ENCODE peak calls at places on chromosomes 7 and 10, in eight cellular contexts. One of them, this sample, is unnamed.

GRCh38 chr10:17386616-17387075 is 67.7 kb downstream of the ST8SIA6 start:
- DNase-seq in SK-N-SH: no peak
- DNase-seq in HL-60: no peak
- DNase-seq in choroid plexus epithelial cell: no peak
- DNase-seq in astrocyte of the spinal cord: peak; percentile 49
- DNase-seq in mammary epithelial cell: no peak
- DNase-seq in tibial nerve: peak; percentile 91
- DNase-seq in IMR-90: no peak
- DNase-seq in this sample: no peak

GRCh38 chr10:34113504-34114225 is 701.4 kb downstream of the PARD3 start:
- DNase-seq in SK-N-SH: no peak
- DNase-seq in HL-60: no peak
- DNase-seq in choroid plexus epithelial cell: no peak
- DNase-seq in astrocyte of the spinal cord: no peak
- DNase-seq in mammary epithelial cell: no peak
- DNase-seq in tibial nerve: no peak
- DNase-seq in IMR-90: no peak
- DNase-seq in this sample: no peak

GRCh38 chr10:11887381-11888227 is 64.4 kb downstream of the PROSER2 start:
- DNase-seq in SK-N-SH: no peak
- DNase-seq in HL-60: no peak
- DNase-seq in choroid plexus epithelial cell: no peak
- DNase-seq in astrocyte of the spinal cord: no peak
- DNase-seq in mammary epithelial cell: no peak
- DNase-seq in tibial nerve: no peak
- DNase-seq in IMR-90: no peak
- DNase-seq in this sample: no peak

GRCh38 chr10:107733731-107734130 is 569.2 kb upstream of the SORCS1 start:
- DNase-seq in SK-N-SH: no peak
- DNase-seq in HL-60: no peak
- DNase-seq in choroid plexus epithelial cell: no peak
- DNase-seq in astrocyte of the spinal cord: peak; percentile 39
- DNase-seq in mammary epithelial cell: no peak
- DNase-seq in tibial nerve: no peak
- DNase-seq in IMR-90: no peak
- DNase-seq in this sample: no peak

GRCh38 chr10:78518224-78518623 is 484.6 kb downstream of the RPS24 start:
- DNase-seq in SK-N-SH: no peak
- DNase-seq in HL-60: no peak
- DNase-seq in choroid plexus epithelial cell: no peak
- DNase-seq in astrocyte of the spinal cord: no peak
- DNase-seq in mammary epithelial cell: no peak
- DNase-seq in tibial nerve: no peak
- DNase-seq in IMR-90: no peak
- DNase-seq in this sample: no peak

GRCh38 chr10:132112611-132113010 is 46.9 kb downstream of the JAKMIP3 start:
- DNase-seq in SK-N-SH: no peak
- DNase-seq in HL-60: no peak
- DNase-seq in choroid plexus epithelial cell: no peak
- DNase-seq in astrocyte of the spinal cord: no peak
- DNase-seq in mammary epithelial cell: no peak
- DNase-seq in tibial nerve: no peak
- DNase-seq in IMR-90: no peak
- DNase-seq in this sample: no peak

GRCh38 chr7:152881893-152882292 is 122.3 kb downstream of the ACTR3B start:
- DNase-seq in SK-N-SH: no peak
- DNase-seq in HL-60: no peak
- DNase-seq in choroid plexus epithelial cell: no peak
- DNase-seq in astrocyte of the spinal cord: no peak
- DNase-seq in mammary epithelial cell: no peak
- DNase-seq in tibial nerve: no peak
- DNase-seq in IMR-90: no peak
- DNase-seq in this sample: no peak

GRCh38 chr10:69789164-69789576 is 12.5 kb upstream of the COL13A1 start:
- DNase-seq in SK-N-SH: peak; percentile 57
- DNase-seq in HL-60: no peak
- DNase-seq in choroid plexus epithelial cell: no peak
- DNase-seq in astrocyte of the spinal cord: peak; percentile 62
- DNase-seq in mammary epithelial cell: no peak
- DNase-seq in tibial nerve: no peak
- DNase-seq in IMR-90: no peak
- DNase-seq in this sample: no peak

GRCh38 chr7:142866361-142867096 is 11.7 kb downstream of the EPHB6 start:
- DNase-seq in SK-N-SH: peak; percentile 88
- DNase-seq in HL-60: peak; percentile 25
- DNase-seq in choroid plexus epithelial cell: peak; percentile 36
- DNase-seq in astrocyte of the spinal cord: no peak
- DNase-seq in mammary epithelial cell: no peak
- DNase-seq in tibial nerve: no peak
- DNase-seq in IMR-90: no peak
- DNase-seq in this sample: no peak

GRCh38 chr10:110399163-110400094 is 94.7 kb upstream of the SMNDC1 start:
- DNase-seq in SK-N-SH: no peak
- DNase-seq in HL-60: no peak
- DNase-seq in choroid plexus epithelial cell: peak; percentile 99
- DNase-seq in astrocyte of the spinal cord: peak; percentile 97
- DNase-seq in mammary epithelial cell: peak; percentile 96
- DNase-seq in tibial nerve: no peak
- DNase-seq in IMR-90: peak; percentile 99
- DNase-seq in this sample: no peak

GRCh38 chr7:28643369-28644340 is 231.3 kb downstream of the CREB5 start:
- DNase-seq in SK-N-SH: no peak
- DNase-seq in HL-60: no peak
- DNase-seq in choroid plexus epithelial cell: no peak
- DNase-seq in astrocyte of the spinal cord: no peak
- DNase-seq in mammary epithelial cell: no peak
- DNase-seq in tibial nerve: no peak
- DNase-seq in IMR-90: no peak
- DNase-seq in this sample: no peak

GRCh38 chr7:28640026-28640425 is 227.7 kb downstream of the CREB5 start:
- DNase-seq in SK-N-SH: no peak
- DNase-seq in HL-60: no peak
- DNase-seq in choroid plexus epithelial cell: no peak
- DNase-seq in astrocyte of the spinal cord: no peak
- DNase-seq in mammary epithelial cell: no peak
- DNase-seq in tibial nerve: no peak
- DNase-seq in IMR-90: no peak
- DNase-seq in this sample: no peak

GRCh38 chr7:28641752-28642546 is 229.6 kb downstream of the CREB5 start:
- DNase-seq in SK-N-SH: no peak
- DNase-seq in HL-60: no peak
- DNase-seq in choroid plexus epithelial cell: no peak
- DNase-seq in astrocyte of the spinal cord: no peak
- DNase-seq in mammary epithelial cell: no peak
- DNase-seq in tibial nerve: no peak
- DNase-seq in IMR-90: no peak
- DNase-seq in this sample: no peak

GRCh38 chr7:28638914-28639313 is 226.6 kb downstream of the CREB5 start:
- DNase-seq in SK-N-SH: no peak
- DNase-seq in HL-60: no peak
- DNase-seq in choroid plexus epithelial cell: no peak
- DNase-seq in astrocyte of the spinal cord: no peak
- DNase-seq in mammary epithelial cell: no peak
- DNase-seq in tibial nerve: no peak
- DNase-seq in IMR-90: no peak
- DNase-seq in this sample: no peak
- H3K4me3 ChIP-seq in SK-N-SH: no peak overlapping the region
- H3K4me3 ChIP-seq in HL-60: no peak overlapping the region
- H3K4me3 ChIP-seq in choroid plexus epithelial cell: no peak overlapping the region
- H3K4me3 ChIP-seq in astrocyte of the spinal cord: no peak overlapping the region
- H3K4me3 ChIP-seq in mammary epithelial cell: no peak overlapping the region
- H3K4me3 ChIP-seq in tibial nerve: no peak overlapping the region
- H3K4me3 ChIP-seq in IMR-90: no peak overlapping the region
- H3K4me3 ChIP-seq in this sample: no peak overlapping the region

GRCh38 chr10:62426600-62426999 is 52.4 kb downstream of the ZNF365 start:
- DNase-seq in SK-N-SH: no peak
- DNase-seq in HL-60: no peak
- DNase-seq in choroid plexus epithelial cell: no peak
- DNase-seq in astrocyte of the spinal cord: no peak
- DNase-seq in mammary epithelial cell: no peak
- DNase-seq in tibial nerve: no peak
- DNase-seq in IMR-90: no peak
- DNase-seq in this sample: no peak

GRCh38 chr10:62426086-62426485 is 51.9 kb downstream of the ZNF365 start:
- DNase-seq in SK-N-SH: no peak
- DNase-seq in HL-60: no peak
- DNase-seq in choroid plexus epithelial cell: no peak
- DNase-seq in astrocyte of the spinal cord: peak; percentile 36
- DNase-seq in mammary epithelial cell: peak; percentile 97
- DNase-seq in tibial nerve: no peak
- DNase-seq in IMR-90: peak; percentile 60
- DNase-seq in this sample: no peak

GRCh38 chr10:62422068-62422590 is 48.0 kb downstream of the ZNF365 start:
- DNase-seq in SK-N-SH: no peak
- DNase-seq in HL-60: no peak
- DNase-seq in choroid plexus epithelial cell: peak; percentile 28
- DNase-seq in astrocyte of the spinal cord: peak; percentile 87
- DNase-seq in mammary epithelial cell: peak; percentile 88
- DNase-seq in tibial nerve: no peak
- DNase-seq in IMR-90: peak; percentile 90
- DNase-seq in this sample: no peak

GRCh38 chr10:62424026-62424425 is 49.9 kb downstream of the ZNF365 start:
- DNase-seq in SK-N-SH: no peak
- DNase-seq in HL-60: no peak
- DNase-seq in choroid plexus epithelial cell: peak; percentile 13
- DNase-seq in astrocyte of the spinal cord: no peak
- DNase-seq in mammary epithelial cell: no peak
- DNase-seq in tibial nerve: no peak
- DNase-seq in IMR-90: no peak
- DNase-seq in this sample: no peak
- TF ChIP-seq CTCF in SK-N-SH: no peak
- TF ChIP-seq CTCF in HL-60: no peak
- TF ChIP-seq CTCF in choroid plexus epithelial cell: no peak
- TF ChIP-seq CTCF in astrocyte of the spinal cord: no peak
- TF ChIP-seq CTCF in mammary epithelial cell: no peak
- TF ChIP-seq CTCF in tibial nerve: no peak
- TF ChIP-seq CTCF in IMR-90: no peak
- TF ChIP-seq CTCF in this sample: no peak

DNA sequence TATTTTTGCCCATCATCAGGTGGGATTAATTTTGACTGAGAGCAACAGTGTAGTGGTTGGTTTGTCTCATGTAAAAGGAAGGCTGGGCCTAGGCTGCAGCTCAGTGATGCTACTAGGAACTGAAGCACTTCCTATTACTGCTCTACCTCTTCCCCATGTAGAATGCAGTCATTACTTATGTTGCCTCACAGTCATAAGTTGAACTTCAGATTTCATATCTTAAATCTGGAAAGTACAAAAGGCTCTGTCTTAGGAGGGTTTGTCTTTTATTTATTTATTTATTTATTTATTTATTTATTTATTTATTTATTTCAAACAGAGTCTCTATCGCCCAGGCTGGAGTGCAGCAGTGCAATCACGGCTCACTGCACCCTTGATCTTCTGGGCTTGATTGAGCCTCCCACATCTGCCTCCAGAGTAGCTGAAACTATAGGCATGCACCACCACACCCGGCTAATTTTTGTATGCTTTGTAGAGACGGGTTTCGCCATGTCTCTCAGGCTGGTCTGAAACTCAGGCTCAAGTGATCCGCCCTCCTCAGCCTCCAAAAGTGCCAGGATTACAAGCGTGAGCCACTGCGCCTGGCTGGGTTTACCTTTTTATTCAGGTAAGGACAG is 721.7 kb upstream of the GALNT17 start:
- DNase-seq in SK-N-SH: no peak
- DNase-seq in HL-60: no peak
- DNase-seq in choroid plexus epithelial cell: no peak
- DNase-seq in astrocyte of the spinal cord: no peak
- DNase-seq in mammary epithelial cell: no peak
- DNase-seq in tibial nerve: no peak
- DNase-seq in IMR-90: no peak
- DNase-seq in this sample: no peak
- H3K4me3 ChIP-seq in SK-N-SH: no peak overlapping the region
- H3K4me3 ChIP-seq in HL-60: no peak overlapping the region
- H3K4me3 ChIP-seq in choroid plexus epithelial cell: no peak overlapping the region
- H3K4me3 ChIP-seq in astrocyte of the spinal cord: no peak overlapping the region
- H3K4me3 ChIP-seq in mammary epithelial cell: no peak overlapping the region
- H3K4me3 ChIP-seq in tibial nerve: no peak overlapping the region
- H3K4me3 ChIP-seq in IMR-90: no peak overlapping the region
- H3K4me3 ChIP-seq in this sample: no peak overlapping the region

GRCh38 chr10:44017483-44018145 is 367.3 kb downstream of the CXCL12 start:
- DNase-seq in SK-N-SH: no peak
- DNase-seq in HL-60: no peak
- DNase-seq in choroid plexus epithelial cell: no peak
- DNase-seq in astrocyte of the spinal cord: no peak
- DNase-seq in mammary epithelial cell: peak; percentile 11
- DNase-seq in tibial nerve: no peak
- DNase-seq in IMR-90: no peak
- DNase-seq in this sample: no peak
- TF ChIP-seq CTCF in SK-N-SH: no peak
- TF ChIP-seq CTCF in HL-60: no peak
- TF ChIP-seq CTCF in choroid plexus epithelial cell: no peak
- TF ChIP-seq CTCF in astrocyte of the spinal cord: no peak
- TF ChIP-seq CTCF in mammary epithelial cell: no peak
- TF ChIP-seq CTCF in tibial nerve: no peak
- TF ChIP-seq CTCF in IMR-90: no peak
- TF ChIP-seq CTCF in this sample: no peak

GRCh38 chr10:32308027-32308603 is 38.8 kb downstream of the EPC1 start:
- DNase-seq in SK-N-SH: no peak
- DNase-seq in HL-60: no peak
- DNase-seq in choroid plexus epithelial cell: no peak
- DNase-seq in astrocyte of the spinal cord: no peak
- DNase-seq in mammary epithelial cell: no peak
- DNase-seq in tibial nerve: no peak
- DNase-seq in IMR-90: no peak
- DNase-seq in this sample: no peak

GRCh38 chr10:32307609-32308008 is 39.3 kb downstream of the EPC1 start:
- DNase-seq in SK-N-SH: no peak
- DNase-seq in HL-60: no peak
- DNase-seq in choroid plexus epithelial cell: no peak
- DNase-seq in astrocyte of the spinal cord: no peak
- DNase-seq in mammary epithelial cell: no peak
- DNase-seq in tibial nerve: no peak
- DNase-seq in IMR-90: no peak
- DNase-seq in this sample: no peak
- H3K4me3 ChIP-seq in SK-N-SH: no peak overlapping the region
- H3K4me3 ChIP-seq in HL-60: no peak overlapping the region
- H3K4me3 ChIP-seq in choroid plexus epithelial cell: no peak overlapping the region
- H3K4me3 ChIP-seq in astrocyte of the spinal cord: no peak overlapping the region
- H3K4me3 ChIP-seq in mammary epithelial cell: no peak overlapping the region
- H3K4me3 ChIP-seq in tibial nerve: no peak overlapping the region
- H3K4me3 ChIP-seq in IMR-90: no peak overlapping the region
- H3K4me3 ChIP-seq in this sample: no peak overlapping the region

DNA sequence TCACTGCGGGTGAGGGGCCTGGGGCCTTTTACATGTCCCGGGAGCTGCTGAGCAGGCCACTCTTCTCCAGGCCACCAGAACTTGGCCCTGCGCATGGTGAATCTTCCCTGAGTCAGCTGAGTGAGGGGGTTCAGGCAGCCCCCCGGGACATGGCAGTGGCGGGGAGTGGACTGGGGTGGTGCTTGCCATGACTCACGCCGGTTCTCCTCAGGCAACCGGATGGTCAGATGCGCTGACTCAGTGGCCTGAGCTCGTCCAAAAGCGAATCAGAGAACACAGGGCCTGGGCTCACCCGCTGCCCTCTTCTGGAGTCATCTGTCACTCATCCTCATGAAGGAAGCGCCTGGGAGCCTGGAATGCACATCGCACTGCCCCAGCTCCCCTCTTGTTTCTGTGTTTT is 33.5 kb downstream of the HTRA1 start:
- DNase-seq in SK-N-SH: no peak
- DNase-seq in HL-60: no peak
- DNase-seq in choroid plexus epithelial cell: peak; percentile 83
- DNase-seq in astrocyte of the spinal cord: peak; percentile 88
- DNase-seq in mammary epithelial cell: peak; percentile 87
- DNase-seq in tibial nerve: peak; percentile 43
- DNase-seq in IMR-90: peak; percentile 75
- DNase-seq in this sample: no peak
- TF ChIP-seq CTCF in SK-N-SH: no peak
- TF ChIP-seq CTCF in HL-60: no peak
- TF ChIP-seq CTCF in choroid plexus epithelial cell: no peak
- TF ChIP-seq CTCF in astrocyte of the spinal cord: no peak
- TF ChIP-seq CTCF in mammary epithelial cell: no peak
- TF ChIP-seq CTCF in tibial nerve: no peak
- TF ChIP-seq CTCF in IMR-90: no peak
- TF ChIP-seq CTCF in this sample: no peak

GRCh38 chr7:33130184-33130583 is 820 bp downstream of the BBS9 start:
- DNase-seq in SK-N-SH: peak; percentile 47
- DNase-seq in HL-60: no peak
- DNase-seq in choroid plexus epithelial cell: peak; percentile 15
- DNase-seq in astrocyte of the spinal cord: no peak
- DNase-seq in mammary epithelial cell: peak; percentile 7
- DNase-seq in tibial nerve: no peak
- DNase-seq in IMR-90: peak; percentile 8
- DNase-seq in this sample: no peak
- H3K4me3 ChIP-seq in SK-N-SH: peak overlapping the region; percentile 91
- H3K4me3 ChIP-seq in HL-60: peak overlapping the region; percentile 78
- H3K4me3 ChIP-seq in choroid plexus epithelial cell: peak overlapping the region; percentile 86
- H3K4me3 ChIP-seq in astrocyte of the spinal cord: peak overlapping the region; percentile 81
- H3K4me3 ChIP-seq in mammary epithelial cell: peak overlapping the region; percentile 56
- H3K4me3 ChIP-seq in tibial nerve: peak overlapping the region; percentile 58
- H3K4me3 ChIP-seq in IMR-90: peak overlapping the region; percentile 67
- H3K4me3 ChIP-seq in this sample: peak overlapping the region; percentile 71

This sample was measured in right lobe of liver.